ENCODE peak calls at places on chromosomes 16 and 17, in six cellular contexts. J is H9, G is omental fat pad, S is COLO829, Z is B cell, K is T-cell. E is an unnamed sample.

GRCh38 chr17:73750975-73751374 is 106.7 kb upstream of the SDK2 start:
- DNase-seq in G (no peak), K (no peak), J (no peak), S (no peak), Z (no peak), E (no peak)

GRCh38 chr16:56477096-56477878 is 25.9 kb downstream of the OGFOD1 start:
- DNase-seq in J (no peak), S (peak; percentile 68), G (no peak), K (no peak), Z (no peak), E (no peak)

GRCh38 chr17:4949321-4950074 is 1.2 kb upstream of the PFN1 start:
- DNase-seq in S (no peak), Z (peak; percentile 93), G (no peak), J (peak; percentile 84), K (peak; percentile 52), E (peak; percentile 87)

GRCh38 chr17:10177921-10178788 is 20.3 kb downstream of the GAS7 start:
- DNase-seq in K (no peak), G (no peak), Z (no peak), S (peak; percentile 24), J (peak; percentile 87), E (no peak)

GRCh38 chr16:84091460-84091859 is 25.3 kb downstream of the MBTPS1 start:
- DNase-seq in G (no peak), S (no peak), J (no peak), K (no peak), Z (no peak), E (no peak)

GRCh38 chr16:17518441-17518840 is 47.7 kb upstream of the XYLT1 start:
- DNase-seq in K (no peak), S (no peak), G (no peak), Z (no peak), J (no peak), E (no peak)

GRCh38 chr17:2656293-2656692 is 55.3 kb downstream of the CLUH start:
- DNase-seq in Z (no peak), G (no peak), S (no peak), J (no peak), K (no peak), E (no peak)

GRCh38 chr17:39979865-39980401 is 674 bp upstream of the PSMD3 start:
- DNase-seq in K (no peak), Z (no peak), J (peak; percentile 68), G (no peak), S (no peak), E (no peak)

GRCh38 chr17:80063815-80064585 is 27.6 kb downstream of the CCDC40 start:
- DNase-seq in G (no peak), K (no peak), S (no peak), Z (no peak), J (no peak), E (no peak)

GRCh38 chr17:59505610-59506276 is 59.7 kb upstream of the DHX40 start:
- DNase-seq in Z (no peak), G (no peak), J (no peak), K (no peak), S (no peak), E (no peak)

GRCh38 chr17:51909971-51910370 is 248.5 kb downstream of the CA10 start:
- DNase-seq in K (no peak), J (no peak), Z (no peak), G (no peak), S (no peak), E (no peak)

GRCh38 chr16:29312835-29313558 is 93.5 kb downstream of the NPIPB11 start:
- DNase-seq in G (no peak), S (no peak), J (no peak), Z (no peak), K (no peak), E (no peak)

GRCh38 chr16:57994778-57995177 is 5.7 kb downstream of the ZNF319 start:
- DNase-seq in Z (peak; percentile 49), S (no peak), G (no peak), K (no peak), J (peak; percentile 59), E (peak; percentile 66)

GRCh38 chr16:86222965-86223551 is 287.3 kb upstream of the FOXF1 start:
- DNase-seq in S (no peak), Z (no peak), K (no peak), G (no peak), J (no peak), E (no peak)

GRCh38 chr17:76593338-76593737 is 7.7 kb upstream of the ST6GALNAC2 start:
- DNase-seq in Z (no peak), K (no peak), J (no peak), S (no peak), G (no peak), E (no peak)

GRCh38 chr17:29124135-29124930 is 55.9 kb downstream of the MYO18A start:
- DNase-seq in S (peak; percentile 56), Z (peak; percentile 58), J (peak; percentile 75), K (no peak), G (no peak), E (peak; percentile 84)

E was measured in GM13976.